ENCODE peak calls at places on chromosome 18, in ten cellular contexts. S is C1 segment of cervical spinal cord; M is Ammon's horn; H is stimulated activated CD4-positive, alpha-beta T cell treated with anti-CD3 and anti-CD28 coated beads, Interleukin-1b, Interleukin-23, amount 100 ng/mL, for 24 hours; W is amniotic stem cell; J is left colon; A is esophagus squamous epithelium; Y is activated CD4-positive, alpha-beta T cell treated with anti-CD3 and anti-CD28 coated beads, Interleukin-2, amount 10 ng/mL, durations not matched to agents 7 days and 5 days; U is endothelial cell of umbilical vein; V is kidney tubule cell. C is an unnamed sample.

GRCh38 chr18:48126240-48126639 is 195.8 kb upstream of the SMAD2 start:
- DNase-seq in W (no peak), H (no peak), U (no peak), V (no peak), Y (no peak), M (no peak), A (no peak), J (no peak), S (no peak), C (no peak)

GRCh38 chr18:12038082-12038660 is 55.5 kb upstream of the ANKRD62 start:
- DNase-seq in W (no peak), J (no peak), S (no peak), H (peak; percentile 7), A (no peak), M (peak; percentile 27), U (no peak), Y (peak; percentile 14), V (no peak), C (no peak)

GRCh38 chr18:28854964-28855363 is 678.0 kb upstream of the CDH2 start:
- DNase-seq in U (no peak), J (no peak), V (no peak), H (no peak), A (no peak), Y (no peak), S (no peak), W (no peak), M (no peak), C (no peak)

GRCh38 chr18:13725566-13726227 is 661 bp downstream of the FAM210A start:
- DNase-seq in M (peak; percentile 5), Y (peak; percentile 17), H (peak; percentile 4), U (peak; percentile 22), S (no peak), V (peak; percentile 17), J (no peak), A (no peak), W (no peak), C (no peak)

GRCh38 chr18:58102875-58103274 is 58.8 kb downstream of the NEDD4L start:
- DNase-seq in W (no peak), H (no peak), Y (no peak), V (no peak), M (no peak), U (no peak), A (no peak), J (no peak), S (no peak), C (no peak)

GRCh38 chr18:60873708-60874107 is 459.5 kb upstream of the CDH20 start:
- DNase-seq in J (no peak), Y (no peak), A (no peak), M (no peak), V (no peak), S (no peak), W (no peak), H (no peak), U (peak; percentile 73), C (no peak)

GRCh38 chr18:62938006-62938405 is 222.7 kb downstream of the PHLPP1 start:
- DNase-seq in J (no peak), H (no peak), U (no peak), W (peak; percentile 14), A (no peak), V (no peak), Y (no peak), S (no peak), M (no peak), C (no peak)

GRCh38 chr18:51643483-51643882 is 446.0 kb upstream of the MEX3C start:
- DNase-seq in M (no peak), A (no peak), V (no peak), U (no peak), S (no peak), W (no peak), H (no peak), Y (no peak), J (no peak), C (no peak)

GRCh38 chr18:61651880-61652268 is 240.9 kb downstream of the RNF152 start:
- DNase-seq in H (no peak), U (no peak), Y (no peak), M (no peak), V (peak; percentile 2), J (peak; percentile 66), S (no peak), W (no peak), A (no peak), C (no peak)

GRCh38 chr18:49161627-49162026 is 210.9 kb upstream of the SMAD7 start:
- DNase-seq in W (no peak), V (peak; percentile 40), M (no peak), H (peak; percentile 13), U (no peak), A (no peak), Y (peak; percentile 12), S (no peak), J (no peak), C (no peak)

GRCh38 chr18:79631761-79632446 is 47.7 kb upstream of the CTDP1 start:
- DNase-seq in M (no peak), U (no peak), H (no peak), V (no peak), J (no peak), W (no peak), Y (no peak), A (no peak), S (no peak), C (no peak)

GRCh38 chr18:29779096-29779495 is 1263.4 kb downstream of the DSC3 start:
- DNase-seq in J (no peak), A (no peak), W (no peak), M (no peak), S (no peak), U (no peak), H (no peak), Y (no peak), V (no peak), C (no peak)

GRCh38 chr18:44885507-44885906 is 204.8 kb downstream of the SETBP1 start:
- DNase-seq in U (no peak), Y (no peak), S (no peak), H (no peak), V (no peak), A (no peak), J (no peak), W (no peak), M (no peak), C (no peak)

GRCh38 chr18:60372598-60372997 is at the start of gene MC4R:
- DNase-seq in Y (no peak), V (peak; percentile 59), M (peak; percentile 67), S (no peak), H (no peak), U (no peak), J (no peak), W (peak; percentile 58), A (no peak), C (peak; percentile 54)

GRCh38 chr18:31554776-31555175 is 36.9 kb upstream of the TTR start:
- DNase-seq in S (no peak), W (no peak), Y (no peak), A (no peak), U (no peak), M (no peak), V (no peak), H (no peak), J (no peak), C (no peak)

GRCh38 chr18:63148449-63149199 is 170.9 kb downstream of the BCL2 start:
- DNase-seq in S (no peak), Y (no peak), H (no peak), W (no peak), J (no peak), V (peak; percentile 24), U (no peak), M (no peak), A (no peak), C (no peak)

GRCh38 chr18:12597775-12598174 is 60.1 kb downstream of the SPIRE1 start:
- DNase-seq in U (peak; percentile 79), H (no peak), A (no peak), M (peak; percentile 9), S (no peak), Y (no peak), V (peak; percentile 91), J (no peak), W (peak; percentile 73), C (peak; percentile 65)

GRCh38 chr18:31450409-31450808 is 2.9 kb downstream of the DSG3 start:
- DNase-seq in U (no peak), V (no peak), M (no peak), W (no peak), H (no peak), A (no peak), J (no peak), Y (no peak), S (no peak), C (no peak)

GRCh38 chr18:77131652-77132368 is 773 bp downstream of the MBP start:
- DNase-seq in M (no peak), H (no peak), J (peak; percentile 78), S (no peak), U (no peak), W (no peak), Y (peak; percentile 21), A (no peak), V (peak; percentile 60), C (peak; percentile 48)

GRCh38 chr18:58195278-58195721 is 151.3 kb downstream of the NEDD4L start:
- DNase-seq in H (peak; percentile 1), W (no peak), V (peak; percentile 61), Y (peak; percentile 13), J (peak; percentile 55), A (no peak), U (no peak), S (no peak), M (peak; percentile 70), C (no peak)